ENCODE peak calls at places on chromosomes 6 and 20, in six cellular contexts. I is uterus; G is mammary epithelial cell; H is neural progenitor cell; F is CD4-positive, alpha-beta T cell; B is A549. A is an unnamed sample. For H3K9me3, the result is how much of the 10 kb centered on the place peaks cover.

GRCh38 chr6:32087574-32088486 is 21.3 kb downstream of the TNXB start:
- DNase-seq in I (peak), G (peak), H (peak), F (peak), B (peak), A (peak)

GRCh38 chr6:501891-502601 is 110.5 kb downstream of the IRF4 start:
- DNase-seq in I (no peak), G (no peak), H (peak), F (peak), B (no peak), A (no peak)

GRCh38 chr6:139153876-139154275 is 19.0 kb downstream of the HECA start:
- DNase-seq in I (no peak), G (peak), H (no peak), F (no peak), B (no peak), A (no peak)

GRCh38 chr6:169689247-169689646 is 12.6 kb downstream of the WDR27 start:
- DNase-seq in I (no peak), G (peak), H (no peak), F (no peak), B (no peak), A (no peak)

GRCh38 chr20:35181731-35182130 is 9.9 kb downstream of the PROCR start:
- DNase-seq in I (no peak), G (no peak), H (no peak), F (no peak), B (no peak), A (no peak)

GRCh38 chr6:109595998-109596397 is 95.0 kb downstream of the AK9 start:
- DNase-seq in I (no peak), G (peak), H (peak), F (no peak), B (peak), A (no peak)

GRCh38 chr6:138972226-138972665 is 15.8 kb downstream of the REPS1 start:
- DNase-seq in I (no peak), G (peak), H (no peak), F (no peak), B (no peak), A (no peak)

GRCh38 chr20:43584448-43585138 is 6.1 kb upstream of the IFT52 start:
- DNase-seq in I (no peak), G (no peak), H (no peak), F (no peak), B (no peak), A (no peak)

GRCh38 chr20:25058051-25058796 is at the start of gene ACSS1:
- DNase-seq in I (peak), G (peak), H (peak), F (peak), B (peak), A (peak)

GRCh38 chr6:43123691-43124314 is 47.3 kb upstream of the SRF start:
- DNase-seq in I (no peak), G (no peak), H (no peak), F (no peak), B (no peak), A (peak)

GRCh38 chr6:151693366-151693765 is 114.1 kb upstream of the ESR1 start:
- DNase-seq in I (no peak), G (no peak), H (no peak), F (no peak), B (no peak), A (no peak)

GRCh38 chr20:59141818-59142581 is 21.6 kb upstream of the ZNF831 start:
- DNase-seq in I (no peak), G (no peak), H (peak), F (no peak), B (peak), A (no peak)

GRCh38 chr20:11271319-11271718 is 597.5 kb upstream of the JAG1 start:
- DNase-seq in I (no peak), G (no peak), H (peak), F (no peak), B (no peak), A (peak)

GRCh38 chr6:26401987-26402658 is at the start of gene BTN3A1:
- DNase-seq in I (peak), G (peak), H (peak), F (peak), B (peak), A (peak)

GRCh38 chr6:13159295-13159694 is 169.0 kb downstream of the TBC1D7 start:
- DNase-seq in I (no peak), G (no peak), H (no peak), F (no peak), B (no peak), A (no peak)

GRCh38 chr20:36575066-36575743 is 1.8 kb downstream of the TGIF2 start:
- DNase-seq in I (peak), G (peak), H (peak), F (no peak), B (peak), A (no peak)

GRCh38 chr6:3608159-3608558 is 143.4 kb downstream of the PXDC1 start:
- DNase-seq in I (no peak), G (no peak), H (no peak), F (no peak), B (no peak), A (peak)

GRCh38 chr20:64110411-64111068 is 3.2 kb upstream of the NPBWR2 start:
- DNase-seq in I (no peak), G (no peak), H (no peak), F (no peak), B (no peak), A (no peak)

GRCh38 chr20:61682114-61682997 is 383.3 kb downstream of the TAF4 start:
- DNase-seq in I (no peak), G (peak), H (no peak), F (no peak), B (no peak), A (no peak)

GRCh38 chr20:10125757-10126156 is 91.0 kb downstream of the ANKEF1 start:
- DNase-seq in I (no peak), G (no peak), H (no peak), F (no peak), B (no peak), A (no peak)

GRCh38 chr6:162704001-162704400 is 23.6 kb downstream of the PRKN start:
- DNase-seq in I (no peak), G (no peak), H (no peak), F (no peak), B (no peak), A (no peak)

GRCh38 chr6:20084411-20084810 is 127.9 kb downstream of the MBOAT1 start:
- DNase-seq in I (no peak), G (no peak), H (no peak), F (no peak), B (no peak), A (no peak)

GRCh38 chr6:157300436-157300835 is 22.9 kb downstream of the TMEM242 start:
- DNase-seq in I (no peak), G (no peak), H (no peak), F (no peak), B (no peak), A (no peak)
- H3K9me3 ChIP-seq in I (under half), G (under half), H (under half), F (under half), B (under half), A (under half)

GRCh38 chr20:39660965-39661364 is 698.8 kb downstream of the DHX35 start:
- DNase-seq in I (no peak), G (peak), H (no peak), F (no peak), B (no peak), A (no peak)
- H3K9me3 ChIP-seq in I (under half), G (under half), H (under half), F (under half), B (under half), A (under half)

GRCh38 chr20:30606990-30607389 is 650.5 kb upstream of the DEFB115 start:
- DNase-seq in I (no peak), G (no peak), H (no peak), F (no peak), B (no peak), A (no peak)

GRCh38 chr20:30610751-30611150 is 646.7 kb upstream of the DEFB115 start:
- DNase-seq in I (no peak), G (no peak), H (no peak), F (no peak), B (no peak), A (no peak)

GRCh38 chr20:30610044-30610693 is 647.3 kb upstream of the DEFB115 start:
- DNase-seq in I (peak), G (no peak), H (no peak), F (no peak), B (no peak), A (no peak)

GRCh38 chr20:30611239-30611984 is 646.1 kb upstream of the DEFB115 start:
- DNase-seq in I (no peak), G (no peak), H (no peak), F (no peak), B (no peak), A (no peak)

GRCh38 chr20:30612344-30612743 is 645.1 kb upstream of the DEFB115 start:
- DNase-seq in I (no peak), G (no peak), H (no peak), F (no peak), B (no peak), A (no peak)
- H3K9me3 ChIP-seq in I (under half), G (under half), H (under half), F (under half), B (under half), A (under half)

GRCh38 chr6:114435985-114436384 is 93.2 kb upstream of the HS3ST5 start:
- DNase-seq in I (no peak), G (no peak), H (no peak), F (no peak), B (no peak), A (no peak)
- H3K9me3 ChIP-seq in I (under half), G (under half), H (under half), F (under half), B (under half), A (under half)

GRCh38 chr20:46823271-46823747 is 71.3 kb upstream of the EYA2 start:
- DNase-seq in I (peak), G (no peak), H (no peak), F (no peak), B (no peak), A (no peak)
- H3K9me3 ChIP-seq in I (under half), G (under half), H (under half), F (under half), B (under half), A (under half)

GRCh38 chr20:55530763-55531162 is 474.6 kb downstream of the CBLN4 start:
- DNase-seq in I (no peak), G (peak), H (no peak), F (no peak), B (no peak), A (no peak)

GRCh38 chr20:55533601-55534000 is 471.7 kb downstream of the CBLN4 start:
- DNase-seq in I (no peak), G (no peak), H (no peak), F (no peak), B (no peak), A (no peak)

GRCh38 chr20:55528482-55528881 is 476.8 kb downstream of the CBLN4 start:
- DNase-seq in I (no peak), G (no peak), H (no peak), F (no peak), B (no peak), A (no peak)
- H3K9me3 ChIP-seq in I (under half), G (under half), H (under half), F (under half), B (under half), A (under half)